ENCODE peak calls at places on chromosomes 3 and 15, in seven cellular contexts. E, B, P, I, C, W and R are unnamed samples.

GRCh38 chr15:95825672-95826387 is 504.7 kb upstream of the NR2F2 start:
- DNase-seq in P (no peak), I (no peak), W (no peak), E (no peak), B (no peak), C (no peak), R (no peak)

GRCh38 chr15:83372434-83372873 is 74.7 kb upstream of the SH3GL3 start:
- DNase-seq in P (peak; percentile 28), B (no peak), E (no peak), W (no peak), I (no peak), C (no peak), R (no peak)

GRCh38 chr3:141093971-141094401 is 42.8 kb downstream of the SPSB4 start:
- DNase-seq in E (no peak), B (no peak), I (no peak), W (peak; percentile 57), P (no peak), C (no peak), R (no peak)

GRCh38 chr15:88729581-88729980 is 73.7 kb upstream of the ACAN start:
- DNase-seq in P (no peak), W (no peak), E (no peak), C (no peak), B (no peak), I (no peak), R (no peak)

GRCh38 chr3:139324456-139324855 is 19.4 kb upstream of the MRPS22 start:
- DNase-seq in E (no peak), B (no peak), I (no peak), C (no peak), P (no peak), W (no peak), R (no peak)

GRCh38 chr3:10337323-10338163 is 16.6 kb upstream of the SEC13 start:
- DNase-seq in B (no peak), P (no peak), C (no peak), W (no peak), I (no peak), E (no peak), R (no peak)

GRCh38 chr3:141875374-141875892 is 1.0 kb upstream of the ATP1B3 start:
- DNase-seq in C (peak; percentile 67), E (peak; percentile 92), B (peak; percentile 86), W (peak; percentile 82), I (peak; percentile 74), P (peak; percentile 91), R (peak; percentile 90)

GRCh38 chr3:65642903-65643302 is 395.8 kb downstream of the MAGI1 start:
- DNase-seq in P (no peak), W (no peak), I (no peak), C (no peak), E (no peak), B (no peak), R (no peak)

GRCh38 chr3:141114816-141115458 is 63.8 kb downstream of the SPSB4 start:
- DNase-seq in W (no peak), I (no peak), E (no peak), P (peak; percentile 80), C (peak; percentile 6), B (peak; percentile 38), R (no peak)

GRCh38 chr3:165070682-165071081 is 7.6 kb downstream of the SI start:
- DNase-seq in I (no peak), P (peak; percentile 58), E (no peak), W (no peak), C (peak; percentile 5), B (no peak), R (no peak)

DNA sequence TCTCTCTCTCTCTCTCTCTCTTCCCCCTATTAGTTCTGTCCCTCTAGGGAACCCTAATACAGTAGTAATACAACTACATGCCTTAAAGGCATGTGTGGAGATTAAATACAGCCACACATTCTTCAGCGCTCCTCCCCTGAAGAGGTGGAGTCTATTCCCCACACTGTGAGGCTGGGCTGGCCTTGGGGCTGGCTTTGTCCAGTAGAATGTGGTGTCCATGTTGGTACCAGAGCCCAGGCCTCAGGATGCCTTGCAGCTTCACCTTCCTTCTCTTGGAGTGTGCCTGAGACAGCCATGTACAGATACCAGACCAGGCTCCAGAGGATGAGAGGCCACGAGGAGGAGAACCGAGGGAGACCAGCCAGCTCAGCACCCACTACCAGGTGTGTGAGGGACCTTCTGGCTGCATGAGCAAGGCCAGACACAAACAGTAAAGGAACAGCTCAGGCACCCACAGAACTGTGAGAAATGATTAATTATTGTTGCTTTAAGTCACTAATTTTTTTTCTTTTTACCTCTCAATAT is 10.6 kb downstream of the SLC6A20 start:
- DNase-seq in C (no peak), W (no peak), B (no peak), I (no peak), P (no peak), E (no peak), R (no peak)
- H3K4me1 ChIP-seq in C (no peaks in the 10 kb centered on the region), W (no peaks in the 10 kb centered on the region), B (no peaks in the 10 kb centered on the region), I (no peaks in the 10 kb centered on the region), P (peaks cover under 1% of the 10 kb centered on the region), E (no peaks in the 10 kb centered on the region), R (no peaks in the 10 kb centered on the region)

GRCh38 chr3:188177721-188178120 is 23.8 kb downstream of the LPP start:
- DNase-seq in E (no peak), P (no peak), W (no peak), I (no peak), B (no peak), C (no peak), R (no peak)
- H3K4me1 ChIP-seq in E (peaks cover 32% of the 10 kb centered on the region), P (peaks cover 8% of the 10 kb centered on the region), W (peaks cover 4% of the 10 kb centered on the region), I (peaks cover 19% of the 10 kb centered on the region), B (peaks cover 34% of the 10 kb centered on the region), C (peaks cover 50% of the 10 kb centered on the region), R (peaks cover 27% of the 10 kb centered on the region)

DNA sequence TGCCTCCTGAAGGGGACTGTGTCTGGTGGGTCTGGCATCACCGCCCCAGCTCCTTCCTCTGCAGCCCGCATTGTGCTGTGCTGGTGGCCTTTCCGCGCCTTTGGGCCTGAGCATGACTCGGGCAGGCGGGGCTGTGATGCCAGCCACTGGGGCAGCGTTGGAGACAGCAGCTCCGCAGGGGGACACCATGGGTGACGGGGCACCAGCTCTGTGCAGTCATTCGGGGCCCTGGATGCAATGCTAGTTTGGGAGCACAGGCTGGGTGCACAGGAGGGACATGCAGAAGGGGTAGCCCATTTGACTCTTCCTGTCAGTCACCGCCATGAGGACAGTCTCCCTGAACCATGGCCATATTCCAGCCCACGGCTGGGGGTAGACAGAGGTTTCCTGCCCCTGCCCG is 83.8 kb upstream of the SNRPA1 start:
- DNase-seq in I (no peak), P (no peak), C (no peak), E (no peak), W (no peak), B (no peak), R (no peak)
- H3K4me1 ChIP-seq in I (no peaks in the 10 kb centered on the region), P (no peaks in the 10 kb centered on the region), C (no peaks in the 10 kb centered on the region), E (no peaks in the 10 kb centered on the region), W (no peaks in the 10 kb centered on the region), B (no peaks in the 10 kb centered on the region), R (no peaks in the 10 kb centered on the region)

DNA sequence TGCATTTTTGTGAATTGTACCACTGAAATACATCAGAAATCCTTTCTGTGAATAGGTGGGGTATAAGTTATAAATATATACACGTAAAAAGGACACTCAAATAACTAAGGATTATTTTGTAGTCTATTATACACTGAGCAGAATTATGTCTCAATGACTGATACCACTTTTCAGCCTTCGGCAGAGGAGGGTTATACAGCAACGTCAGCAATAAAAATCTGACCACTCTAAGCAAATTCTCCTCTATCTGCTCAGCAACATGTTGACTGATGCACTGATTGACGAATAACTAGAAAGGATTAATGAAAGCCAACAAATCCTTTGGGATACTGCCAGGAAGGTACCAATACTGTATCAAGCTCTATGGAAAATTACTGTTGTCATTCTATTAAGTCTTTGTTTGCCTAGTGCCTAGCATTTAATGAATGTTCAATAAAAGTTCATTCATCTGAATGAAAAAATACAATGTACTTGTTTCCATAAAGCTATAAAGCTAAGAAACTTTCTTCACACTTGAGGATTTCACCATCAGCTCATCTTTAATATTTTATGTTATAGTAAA is 5.2 kb downstream of the ARPP19 start:
- DNase-seq in I (no peak), B (no peak), W (no peak), P (no peak), C (no peak), E (no peak), R (no peak)
- H3K4me1 ChIP-seq in I (peaks cover 17% of the 10 kb centered on the region), B (peaks cover 57% of the 10 kb centered on the region), W (no peaks in the 10 kb centered on the region), P (peaks cover 23% of the 10 kb centered on the region), C (peaks cover 74% of the 10 kb centered on the region), E (peaks cover 22% of the 10 kb centered on the region), R (peaks cover 3% of the 10 kb centered on the region)

DNA sequence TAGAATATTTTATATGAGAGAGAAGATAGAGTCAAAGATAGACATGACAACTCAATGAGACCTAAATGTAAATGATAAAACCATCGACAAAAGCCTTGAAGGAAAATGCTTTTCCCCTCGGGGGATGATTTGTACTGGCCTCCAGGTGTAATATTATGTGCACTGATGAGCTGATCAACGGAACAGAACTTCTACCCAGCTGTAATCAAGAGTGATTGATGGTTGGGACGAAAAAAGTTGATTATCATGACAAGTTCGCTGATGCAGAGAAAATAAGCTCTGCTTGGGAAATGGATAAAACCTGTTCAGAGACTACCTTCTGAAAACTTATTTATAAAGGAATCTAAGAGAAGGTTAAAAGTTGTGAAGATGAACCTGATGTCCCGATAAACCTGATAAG is 210.7 kb downstream of the ZNF385D start:
- DNase-seq in E (no peak), W (no peak), C (no peak), B (no peak), P (no peak), I (no peak), R (no peak)
- H3K4me1 ChIP-seq in E (no peaks in the 10 kb centered on the region), W (no peaks in the 10 kb centered on the region), C (no peaks in the 10 kb centered on the region), B (no peaks in the 10 kb centered on the region), P (peaks cover 18% of the 10 kb centered on the region), I (no peaks in the 10 kb centered on the region), R (no peaks in the 10 kb centered on the region)

DNA sequence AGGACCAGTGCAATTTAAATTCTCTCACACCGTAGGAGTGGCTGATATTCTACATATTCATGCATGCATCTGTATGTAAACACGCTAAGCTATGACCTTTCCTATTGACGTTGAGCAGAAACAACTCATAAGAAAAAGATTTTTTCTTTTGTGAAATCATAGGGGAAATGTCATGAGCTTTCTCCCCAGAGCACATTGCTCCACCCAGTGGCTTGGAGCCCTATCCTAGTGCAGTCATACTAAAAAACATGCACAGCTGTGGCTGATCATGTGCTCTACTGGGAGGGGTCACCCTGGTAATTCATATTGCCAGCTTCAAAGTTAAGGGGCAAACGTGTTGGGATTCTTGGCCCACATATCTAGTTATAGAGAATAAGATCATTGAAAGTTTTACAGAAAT is 1.8 kb upstream of the MESD start:
- DNase-seq in C (no peak), B (no peak), W (peak; percentile 68), I (peak; percentile 73), P (no peak), E (no peak), R (no peak)
- H3K4me1 ChIP-seq in C (peaks cover 36% of the 10 kb centered on the region), B (peaks cover 18% of the 10 kb centered on the region), W (peaks cover 11% of the 10 kb centered on the region), I (peaks cover 6% of the 10 kb centered on the region), P (peaks cover 26% of the 10 kb centered on the region), E (peaks cover 10% of the 10 kb centered on the region), R (peaks cover 16% of the 10 kb centered on the region)

GRCh38 chr3:156543043-156543555 is 11.8 kb downstream of the SSR3 start:
- DNase-seq in W (no peak), I (no peak), P (no peak), C (no peak), E (no peak), B (no peak), R (no peak)

GRCh38 chr3:156551261-156551660 is 3.7 kb downstream of the SSR3 start:
- DNase-seq in P (no peak), B (no peak), I (peak; percentile 69), E (no peak), C (no peak), W (no peak), R (no peak)

GRCh38 chr3:156548041-156548687 is 6.8 kb downstream of the SSR3 start:
- DNase-seq in I (no peak), B (no peak), C (no peak), E (no peak), P (no peak), W (no peak), R (no peak)

GRCh38 chr3:156551746-156552145 is 3.2 kb downstream of the SSR3 start:
- DNase-seq in I (peak; percentile 89), B (no peak), E (no peak), P (no peak), C (no peak), W (no peak), R (no peak)

GRCh38 chr3:156547637-156548036 is 7.3 kb downstream of the SSR3 start:
- DNase-seq in C (no peak), I (peak; percentile 56), P (no peak), W (no peak), B (no peak), E (no peak), R (no peak)
- H3K4me1 ChIP-seq in C (peaks cover 70% of the 10 kb centered on the region), I (peaks cover 14% of the 10 kb centered on the region), P (no peaks in the 10 kb centered on the region), W (peaks cover 11% of the 10 kb centered on the region), B (peaks cover 3% of the 10 kb centered on the region), E (peaks cover 5% of the 10 kb centered on the region), R (peaks cover 3% of the 10 kb centered on the region)